ENCODE peak calls at places on chromosomes 16 and 17, in six cellular contexts. One of them, this sample, is unnamed.

GRCh38 chr17:43171761-43172487 is 910 bp downstream of the NBR1 start:
- DNase-seq in thoracic aorta: no peak
- DNase-seq in mammary epithelial cell: peak; percentile 88
- DNase-seq in fibroblast of pulmonary artery: peak; percentile 95
- DNase-seq in CD8-positive, alpha-beta T cell: no peak
- DNase-seq in MM.1S: peak; percentile 11
- DNase-seq in this sample: no peak

GRCh38 chr17:21674242-21674731 is 18.0 kb upstream of the KCNJ18 start:
- DNase-seq in thoracic aorta: no peak
- DNase-seq in mammary epithelial cell: no peak
- DNase-seq in fibroblast of pulmonary artery: no peak
- DNase-seq in CD8-positive, alpha-beta T cell: no peak
- DNase-seq in MM.1S: no peak
- DNase-seq in this sample: peak; percentile 11

GRCh38 chr17:34370376-34370996 is 7.5 kb upstream of the CCL1 start:
- DNase-seq in thoracic aorta: no peak
- DNase-seq in mammary epithelial cell: no peak
- DNase-seq in fibroblast of pulmonary artery: no peak
- DNase-seq in CD8-positive, alpha-beta T cell: no peak
- DNase-seq in MM.1S: peak; percentile 77
- DNase-seq in this sample: no peak

GRCh38 chr16:89541792-89542191 is 18.7 kb upstream of the RPL13 start:
- DNase-seq in thoracic aorta: no peak
- DNase-seq in mammary epithelial cell: no peak
- DNase-seq in fibroblast of pulmonary artery: no peak
- DNase-seq in CD8-positive, alpha-beta T cell: no peak
- DNase-seq in MM.1S: no peak
- DNase-seq in this sample: no peak

GRCh38 chr17:51461578-51462004 is 201.2 kb downstream of the UTP18 start:
- DNase-seq in thoracic aorta: no peak
- DNase-seq in mammary epithelial cell: peak; percentile 24
- DNase-seq in fibroblast of pulmonary artery: peak; percentile 62
- DNase-seq in CD8-positive, alpha-beta T cell: peak; percentile 47
- DNase-seq in MM.1S: peak; percentile 53
- DNase-seq in this sample: peak; percentile 54

GRCh38 chr17:63963123-63963522 is 9.6 kb downstream of the SCN4A start:
- DNase-seq in thoracic aorta: no peak
- DNase-seq in mammary epithelial cell: no peak
- DNase-seq in fibroblast of pulmonary artery: no peak
- DNase-seq in CD8-positive, alpha-beta T cell: no peak
- DNase-seq in MM.1S: no peak
- DNase-seq in this sample: no peak

GRCh38 chr17:55190748-55191147 is 74.0 kb upstream of the HLF start:
- DNase-seq in thoracic aorta: no peak
- DNase-seq in mammary epithelial cell: no peak
- DNase-seq in fibroblast of pulmonary artery: no peak
- DNase-seq in CD8-positive, alpha-beta T cell: no peak
- DNase-seq in MM.1S: no peak
- DNase-seq in this sample: peak; percentile 21

GRCh38 chr16:88458039-88458772 is 5.1 kb downstream of the ZFPM1 start:
- DNase-seq in thoracic aorta: no peak
- DNase-seq in mammary epithelial cell: no peak
- DNase-seq in fibroblast of pulmonary artery: peak; percentile 39
- DNase-seq in CD8-positive, alpha-beta T cell: no peak
- DNase-seq in MM.1S: no peak
- DNase-seq in this sample: no peak

GRCh38 chr16:89363621-89364393 is 126.6 kb downstream of the ANKRD11 start:
- DNase-seq in thoracic aorta: no peak
- DNase-seq in mammary epithelial cell: peak; percentile 73
- DNase-seq in fibroblast of pulmonary artery: peak; percentile 81
- DNase-seq in CD8-positive, alpha-beta T cell: peak; percentile 60
- DNase-seq in MM.1S: no peak
- DNase-seq in this sample: no peak

GRCh38 chr16:12078405-12079245 is 102.1 kb downstream of the SNX29 start:
- DNase-seq in thoracic aorta: no peak
- DNase-seq in mammary epithelial cell: no peak
- DNase-seq in fibroblast of pulmonary artery: no peak
- DNase-seq in CD8-positive, alpha-beta T cell: peak; percentile 25
- DNase-seq in MM.1S: no peak
- DNase-seq in this sample: no peak

GRCh38 chr16:77951788-77952187 is 70.6 kb upstream of the CLEC3A start:
- DNase-seq in thoracic aorta: no peak
- DNase-seq in mammary epithelial cell: peak; percentile 10
- DNase-seq in fibroblast of pulmonary artery: no peak
- DNase-seq in CD8-positive, alpha-beta T cell: no peak
- DNase-seq in MM.1S: peak; percentile 24
- DNase-seq in this sample: peak; percentile 58

GRCh38 chr16:11576427-11577289 is 10.1 kb downstream of the LITAF start:
- DNase-seq in thoracic aorta: no peak
- DNase-seq in mammary epithelial cell: no peak
- DNase-seq in fibroblast of pulmonary artery: no peak
- DNase-seq in CD8-positive, alpha-beta T cell: no peak
- DNase-seq in MM.1S: peak; percentile 45
- DNase-seq in this sample: peak; percentile 52

GRCh38 chr17:15106540-15106939 is 158.6 kb downstream of the PMP22 start:
- DNase-seq in thoracic aorta: no peak
- DNase-seq in mammary epithelial cell: peak; percentile 60
- DNase-seq in fibroblast of pulmonary artery: no peak
- DNase-seq in CD8-positive, alpha-beta T cell: no peak
- DNase-seq in MM.1S: no peak
- DNase-seq in this sample: no peak

GRCh38 chr16:7397901-7398300 is 65.3 kb downstream of the RBFOX1 start:
- DNase-seq in thoracic aorta: no peak
- DNase-seq in mammary epithelial cell: no peak
- DNase-seq in fibroblast of pulmonary artery: peak; percentile 0
- DNase-seq in CD8-positive, alpha-beta T cell: no peak
- DNase-seq in MM.1S: no peak
- DNase-seq in this sample: no peak

GRCh38 chr16:53129281-53130192 is 74.7 kb downstream of the CHD9 start:
- DNase-seq in thoracic aorta: no peak
- DNase-seq in mammary epithelial cell: peak; percentile 23
- DNase-seq in fibroblast of pulmonary artery: peak; percentile 72
- DNase-seq in CD8-positive, alpha-beta T cell: no peak
- DNase-seq in MM.1S: no peak
- DNase-seq in this sample: peak; percentile 9

GRCh38 chr17:21240375-21241055 is 12.7 kb downstream of the NATD1 start:
- DNase-seq in thoracic aorta: no peak
- DNase-seq in mammary epithelial cell: no peak
- DNase-seq in fibroblast of pulmonary artery: no peak
- DNase-seq in CD8-positive, alpha-beta T cell: no peak
- DNase-seq in MM.1S: no peak
- DNase-seq in this sample: no peak

GRCh38 chr16:19746561-19746960 is 28.5 kb downstream of the IQCK start:
- DNase-seq in thoracic aorta: no peak
- DNase-seq in mammary epithelial cell: no peak
- DNase-seq in fibroblast of pulmonary artery: no peak
- DNase-seq in CD8-positive, alpha-beta T cell: no peak
- DNase-seq in MM.1S: no peak
- DNase-seq in this sample: no peak

GRCh38 chr17:79789943-79790804 is 6.7 kb downstream of the CBX8 start:
- DNase-seq in thoracic aorta: no peak
- DNase-seq in mammary epithelial cell: no peak
- DNase-seq in fibroblast of pulmonary artery: no peak
- DNase-seq in CD8-positive, alpha-beta T cell: no peak
- DNase-seq in MM.1S: no peak
- DNase-seq in this sample: peak; percentile 91

GRCh38 chr17:15742051-15742795 is 10.1 kb downstream of the TBC1D26 start:
- DNase-seq in thoracic aorta: no peak
- DNase-seq in mammary epithelial cell: no peak
- DNase-seq in fibroblast of pulmonary artery: no peak
- DNase-seq in CD8-positive, alpha-beta T cell: no peak
- DNase-seq in MM.1S: no peak
- DNase-seq in this sample: peak; percentile 2

GRCh38 chr17:33028061-33028460 is 36.4 kb downstream of the SPACA3 start:
- DNase-seq in thoracic aorta: no peak
- DNase-seq in mammary epithelial cell: no peak
- DNase-seq in fibroblast of pulmonary artery: no peak
- DNase-seq in CD8-positive, alpha-beta T cell: no peak
- DNase-seq in MM.1S: no peak
- DNase-seq in this sample: no peak

GRCh38 chr16:678858-679807 is 1.1 kb upstream of the STUB1 start:
- DNase-seq in thoracic aorta: no peak
- DNase-seq in mammary epithelial cell: peak; percentile 30
- DNase-seq in fibroblast of pulmonary artery: peak; percentile 48
- DNase-seq in CD8-positive, alpha-beta T cell: peak; percentile 52
- DNase-seq in MM.1S: no peak
- DNase-seq in this sample: peak; percentile 68

GRCh38 chr17:39939588-39940419 is 12.3 kb downstream of the LRRC3C start:
- DNase-seq in thoracic aorta: no peak
- DNase-seq in mammary epithelial cell: peak; percentile 76
- DNase-seq in fibroblast of pulmonary artery: peak; percentile 75
- DNase-seq in CD8-positive, alpha-beta T cell: peak; percentile 25
- DNase-seq in MM.1S: peak; percentile 92
- DNase-seq in this sample: peak; percentile 59

GRCh38 chr16:80527297-80527696 is 13.5 kb upstream of the DYNLRB2 start:
- DNase-seq in thoracic aorta: no peak
- DNase-seq in mammary epithelial cell: peak; percentile 11
- DNase-seq in fibroblast of pulmonary artery: peak; percentile 39
- DNase-seq in CD8-positive, alpha-beta T cell: peak; percentile 22
- DNase-seq in MM.1S: peak; percentile 57
- DNase-seq in this sample: peak; percentile 58

GRCh38 chr16:23174622-23175021 is 7.9 kb upstream of the SCNN1G start:
- DNase-seq in thoracic aorta: no peak
- DNase-seq in mammary epithelial cell: no peak
- DNase-seq in fibroblast of pulmonary artery: peak; percentile 29
- DNase-seq in CD8-positive, alpha-beta T cell: no peak
- DNase-seq in MM.1S: no peak
- DNase-seq in this sample: no peak

GRCh38 chr17:13544292-13544691 is 57.4 kb downstream of the HS3ST3A1 start:
- DNase-seq in thoracic aorta: no peak
- DNase-seq in mammary epithelial cell: peak; percentile 89
- DNase-seq in fibroblast of pulmonary artery: peak; percentile 95
- DNase-seq in CD8-positive, alpha-beta T cell: no peak
- DNase-seq in MM.1S: no peak
- DNase-seq in this sample: no peak

DNA sequence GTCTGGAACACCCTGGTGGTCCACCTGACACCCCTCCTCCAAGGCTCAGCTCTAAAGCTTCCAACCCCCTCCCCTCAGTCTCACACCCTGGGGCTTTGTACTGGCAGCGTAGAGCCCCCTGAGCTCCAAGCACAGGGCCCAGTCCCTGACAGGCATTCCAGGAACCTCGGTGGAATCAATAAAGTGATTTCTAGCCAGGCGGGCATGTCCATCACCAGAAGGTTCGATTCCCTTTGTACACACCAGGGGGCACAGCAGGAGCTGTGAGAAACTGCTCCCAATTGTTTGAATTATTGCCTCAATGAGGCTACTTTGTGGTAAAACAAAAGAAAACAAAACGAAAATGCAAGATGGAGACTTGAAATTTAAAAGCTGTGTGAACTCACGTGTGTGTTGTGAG is 51.8 kb downstream of the SMPD3 start:
- DNase-seq in thoracic aorta: no peak
- DNase-seq in mammary epithelial cell: peak; percentile 26
- DNase-seq in fibroblast of pulmonary artery: peak; percentile 57
- DNase-seq in CD8-positive, alpha-beta T cell: peak; percentile 57
- DNase-seq in MM.1S: peak; percentile 47
- DNase-seq in this sample: no peak
- TF ChIP-seq CTCF in thoracic aorta: no peak
- TF ChIP-seq CTCF in mammary epithelial cell: peak; percentile 71
- TF ChIP-seq CTCF in fibroblast of pulmonary artery: peak; percentile 64
- TF ChIP-seq CTCF in CD8-positive, alpha-beta T cell: peak; percentile 75
- TF ChIP-seq CTCF in MM.1S: peak; percentile 69
- TF ChIP-seq CTCF in this sample: peak; percentile 35

GRCh38 chr16:57244767-57245471 is at the start of gene ARL2BP:
- DNase-seq in thoracic aorta: peak; percentile 95
- DNase-seq in mammary epithelial cell: peak; percentile 98
- DNase-seq in fibroblast of pulmonary artery: peak; percentile 97
- DNase-seq in CD8-positive, alpha-beta T cell: peak; percentile 97
- DNase-seq in MM.1S: peak; percentile 97
- DNase-seq in this sample: peak; percentile 99
- TF ChIP-seq CTCF in thoracic aorta: no peak
- TF ChIP-seq CTCF in mammary epithelial cell: peak; percentile 14
- TF ChIP-seq CTCF in fibroblast of pulmonary artery: no peak
- TF ChIP-seq CTCF in CD8-positive, alpha-beta T cell: no peak
- TF ChIP-seq CTCF in MM.1S: peak; percentile 16
- TF ChIP-seq CTCF in this sample: no peak

GRCh38 chr17:75664099-75664549 is 2.8 kb downstream of the RECQL5 start:
- DNase-seq in thoracic aorta: no peak
- DNase-seq in mammary epithelial cell: no peak
- DNase-seq in fibroblast of pulmonary artery: no peak
- DNase-seq in CD8-positive, alpha-beta T cell: no peak
- DNase-seq in MM.1S: peak; percentile 72
- DNase-seq in this sample: peak; percentile 52
- TF ChIP-seq CTCF in thoracic aorta: no peak
- TF ChIP-seq CTCF in mammary epithelial cell: no peak
- TF ChIP-seq CTCF in fibroblast of pulmonary artery: no peak
- TF ChIP-seq CTCF in CD8-positive, alpha-beta T cell: no peak
- TF ChIP-seq CTCF in MM.1S: no peak
- TF ChIP-seq CTCF in this sample: no peak

GRCh38 chr16:16997349-16997748 is 473.4 kb downstream of the XYLT1 start:
- DNase-seq in thoracic aorta: no peak
- DNase-seq in mammary epithelial cell: no peak
- DNase-seq in fibroblast of pulmonary artery: no peak
- DNase-seq in CD8-positive, alpha-beta T cell: no peak
- DNase-seq in MM.1S: no peak
- DNase-seq in this sample: no peak

GRCh38 chr16:16992986-16993783 is 477.6 kb downstream of the XYLT1 start:
- DNase-seq in thoracic aorta: no peak
- DNase-seq in mammary epithelial cell: no peak
- DNase-seq in fibroblast of pulmonary artery: no peak
- DNase-seq in CD8-positive, alpha-beta T cell: peak; percentile 27
- DNase-seq in MM.1S: no peak
- DNase-seq in this sample: no peak

GRCh38 chr16:17001471-17001870 is 469.3 kb downstream of the XYLT1 start:
- DNase-seq in thoracic aorta: no peak
- DNase-seq in mammary epithelial cell: no peak
- DNase-seq in fibroblast of pulmonary artery: no peak
- DNase-seq in CD8-positive, alpha-beta T cell: no peak
- DNase-seq in MM.1S: no peak
- DNase-seq in this sample: no peak

GRCh38 chr16:16994831-16995230 is 475.9 kb downstream of the XYLT1 start:
- DNase-seq in thoracic aorta: no peak
- DNase-seq in mammary epithelial cell: no peak
- DNase-seq in fibroblast of pulmonary artery: no peak
- DNase-seq in CD8-positive, alpha-beta T cell: no peak
- DNase-seq in MM.1S: no peak
- DNase-seq in this sample: no peak

GRCh38 chr16:16996830-16997229 is 473.9 kb downstream of the XYLT1 start:
- DNase-seq in thoracic aorta: no peak
- DNase-seq in mammary epithelial cell: no peak
- DNase-seq in fibroblast of pulmonary artery: no peak
- DNase-seq in CD8-positive, alpha-beta T cell: no peak
- DNase-seq in MM.1S: no peak
- DNase-seq in this sample: no peak
- TF ChIP-seq CTCF in thoracic aorta: no peak
- TF ChIP-seq CTCF in mammary epithelial cell: no peak
- TF ChIP-seq CTCF in fibroblast of pulmonary artery: no peak
- TF ChIP-seq CTCF in CD8-positive, alpha-beta T cell: no peak
- TF ChIP-seq CTCF in MM.1S: no peak
- TF ChIP-seq CTCF in this sample: no peak

DNA sequence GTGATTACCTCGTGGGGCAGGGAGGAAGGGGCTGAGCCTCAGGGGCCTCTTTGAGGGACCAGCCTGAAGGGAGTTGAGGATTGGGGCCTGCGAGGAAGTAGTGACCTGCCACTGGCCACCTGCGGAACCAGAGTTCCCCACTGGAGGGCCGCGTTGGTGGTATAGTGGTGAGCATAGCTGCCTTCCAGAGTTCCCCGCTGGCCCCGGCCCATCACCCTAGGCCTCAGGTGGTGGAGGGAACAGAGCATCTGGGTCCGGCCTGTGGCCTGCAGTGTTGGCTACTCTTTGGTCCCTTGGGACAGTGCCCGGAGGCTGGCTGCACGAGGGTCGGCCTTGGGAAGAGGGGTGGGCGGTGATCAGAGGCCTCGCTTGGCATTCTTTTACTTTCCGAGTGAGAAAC is 20.5 kb downstream of the MGAT5B start:
- DNase-seq in thoracic aorta: no peak
- DNase-seq in mammary epithelial cell: no peak
- DNase-seq in fibroblast of pulmonary artery: no peak
- DNase-seq in CD8-positive, alpha-beta T cell: no peak
- DNase-seq in MM.1S: no peak
- DNase-seq in this sample: no peak
- TF ChIP-seq CTCF in thoracic aorta: no peak
- TF ChIP-seq CTCF in mammary epithelial cell: no peak
- TF ChIP-seq CTCF in fibroblast of pulmonary artery: no peak
- TF ChIP-seq CTCF in CD8-positive, alpha-beta T cell: no peak
- TF ChIP-seq CTCF in MM.1S: no peak
- TF ChIP-seq CTCF in this sample: no peak

This sample was measured in GM20000.